ENCODE peak calls at places on chromosomes 11 and 22, in six cellular contexts. M, P, K, E, S and Y are unnamed samples.

GRCh38 chr11:65574963-65575567 is 788 bp upstream of the EHBP1L1 start:
- DNase-seq in K (no peak), P (no peak), S (no peak), M (peak), E (no peak), Y (peak)

GRCh38 chr11:61747389-61748285 is 4.8 kb upstream of the MYRF start:
- DNase-seq in K (peak), E (peak), P (peak), M (peak), S (peak), Y (peak)

GRCh38 chr22:43847376-43848289 is 14.7 kb downstream of the SULT4A1 start:
- DNase-seq in E (no peak), S (peak), P (peak), K (no peak), M (peak), Y (no peak)

GRCh38 chr22:22109693-22110466 is 127.3 kb upstream of the TOP3B start:
- DNase-seq in S (no peak), E (no peak), K (no peak), P (no peak), M (no peak), Y (no peak)

GRCh38 chr22:31343235-31344191 is 2.6 kb downstream of the PATZ1 start:
- DNase-seq in K (no peak), S (peak), M (no peak), P (peak), E (peak), Y (peak)

GRCh38 chr11:5007561-5007960 is 12.9 kb downstream of the OR51L1 start:
- DNase-seq in E (peak), K (no peak), S (no peak), M (no peak), P (no peak), Y (peak)

GRCh38 chr11:118437736-118438125 is 1.4 kb downstream of the KMT2A start:
- DNase-seq in K (no peak), M (peak), P (peak), E (peak), S (peak), Y (peak)

GRCh38 chr11:62104816-62105610 is 18.8 kb upstream of the INCENP start:
- DNase-seq in M (no peak), P (no peak), S (peak), E (no peak), K (no peak), Y (peak)

GRCh38 chr11:78319453-78319955 is 98.1 kb downstream of the GAB2 start:
- DNase-seq in S (no peak), K (no peak), M (peak), E (no peak), P (no peak), Y (no peak)

GRCh38 chr11:66317766-66318575 is 1.1 kb upstream of the CD248 start:
- DNase-seq in P (peak), E (peak), S (no peak), M (peak), K (no peak), Y (peak)

GRCh38 chr11:64561984-64562722 is 28.9 kb upstream of the SLC22A12 start:
- DNase-seq in P (no peak), K (no peak), S (no peak), E (no peak), M (no peak), Y (no peak)

GRCh38 chr11:34343153-34343552 is 14.7 kb downstream of the ABTB2 start:
- DNase-seq in P (no peak), E (no peak), S (no peak), M (no peak), K (no peak), Y (no peak)

GRCh38 chr22:36541831-36542391 is 12.9 kb upstream of the EIF3D start:
- DNase-seq in E (no peak), P (no peak), S (peak), K (no peak), M (no peak), Y (peak)

GRCh38 chr11:125375146-125375545 is 120.9 kb downstream of the FEZ1 start:
- DNase-seq in M (no peak), K (no peak), P (no peak), E (no peak), S (no peak), Y (no peak)

GRCh38 chr22:50293441-50294318 is 13.8 kb downstream of the PLXNB2 start:
- DNase-seq in S (no peak), E (peak), K (no peak), M (no peak), P (no peak), Y (no peak)

GRCh38 chr11:13761250-13761649 is 92.8 kb downstream of the FAR1 start:
- DNase-seq in E (no peak), S (no peak), K (no peak), P (no peak), M (no peak), Y (no peak)

GRCh38 chr11:27107548-27107947 is 66.9 kb downstream of the BBOX1 start:
- DNase-seq in K (no peak), E (no peak), M (no peak), S (no peak), P (no peak), Y (no peak)

GRCh38 chr11:46588915-46589314 is 4.9 kb downstream of the AMBRA1 start:
- DNase-seq in P (no peak), M (no peak), K (no peak), E (no peak), S (no peak), Y (peak)

GRCh38 chr11:34223021-34223813 is 117.8 kb downstream of the NAT10 start:
- DNase-seq in M (peak), S (peak), P (peak), K (no peak), E (peak), Y (no peak)

GRCh38 chr11:123351375-123351774 is 78.7 kb upstream of the GRAMD1B start:
- DNase-seq in K (no peak), P (no peak), E (no peak), S (no peak), M (no peak), Y (no peak)

GRCh38 chr11:112318193-112318592 is 57.5 kb upstream of the PLET1 start:
- DNase-seq in P (no peak), K (no peak), E (no peak), S (no peak), M (no peak), Y (peak)

GRCh38 chr11:17333799-17334586 is 17.6 kb upstream of the NCR3LG1 start:
- DNase-seq in M (no peak), S (no peak), P (no peak), E (no peak), K (no peak), Y (no peak)

GRCh38 chr11:107665016-107665415 is 46.8 kb downstream of the SLN start:
- DNase-seq in M (no peak), S (no peak), E (no peak), P (no peak), K (no peak), Y (no peak)

GRCh38 chr11:60864856-60865513 is 2.4 kb upstream of the ZP1 start:
- DNase-seq in E (no peak), K (no peak), S (no peak), P (peak), M (peak), Y (no peak)

GRCh38 chr22:28413612-28414011 is 266.0 kb downstream of the TTC28 start:
- DNase-seq in E (no peak), S (no peak), P (no peak), K (no peak), M (no peak), Y (no peak)

GRCh38 chr11:19984048-19984742 is 176.1 kb downstream of the DBX1 start:
- DNase-seq in E (no peak), P (no peak), M (peak), S (no peak), K (no peak), Y (no peak)

GRCh38 chr11:128405693-128406364 is 181.5 kb downstream of the ETS1 start:
- DNase-seq in E (no peak), P (no peak), K (no peak), M (no peak), S (no peak), Y (no peak)

GRCh38 chr22:43066844-43067385 is 22.3 kb downstream of the TTLL1 start:
- DNase-seq in K (no peak), M (no peak), E (no peak), P (no peak), S (peak), Y (no peak)

GRCh38 chr11:1828542-1828941 is 6.2 kb upstream of the SYT8 start:
- DNase-seq in P (peak), S (no peak), E (no peak), M (no peak), K (no peak), Y (no peak)

GRCh38 chr11:119026970-119027369 is 3.7 kb downstream of the SLC37A4 start:
- DNase-seq in K (no peak), M (no peak), P (no peak), S (no peak), E (no peak), Y (no peak)

DNA sequence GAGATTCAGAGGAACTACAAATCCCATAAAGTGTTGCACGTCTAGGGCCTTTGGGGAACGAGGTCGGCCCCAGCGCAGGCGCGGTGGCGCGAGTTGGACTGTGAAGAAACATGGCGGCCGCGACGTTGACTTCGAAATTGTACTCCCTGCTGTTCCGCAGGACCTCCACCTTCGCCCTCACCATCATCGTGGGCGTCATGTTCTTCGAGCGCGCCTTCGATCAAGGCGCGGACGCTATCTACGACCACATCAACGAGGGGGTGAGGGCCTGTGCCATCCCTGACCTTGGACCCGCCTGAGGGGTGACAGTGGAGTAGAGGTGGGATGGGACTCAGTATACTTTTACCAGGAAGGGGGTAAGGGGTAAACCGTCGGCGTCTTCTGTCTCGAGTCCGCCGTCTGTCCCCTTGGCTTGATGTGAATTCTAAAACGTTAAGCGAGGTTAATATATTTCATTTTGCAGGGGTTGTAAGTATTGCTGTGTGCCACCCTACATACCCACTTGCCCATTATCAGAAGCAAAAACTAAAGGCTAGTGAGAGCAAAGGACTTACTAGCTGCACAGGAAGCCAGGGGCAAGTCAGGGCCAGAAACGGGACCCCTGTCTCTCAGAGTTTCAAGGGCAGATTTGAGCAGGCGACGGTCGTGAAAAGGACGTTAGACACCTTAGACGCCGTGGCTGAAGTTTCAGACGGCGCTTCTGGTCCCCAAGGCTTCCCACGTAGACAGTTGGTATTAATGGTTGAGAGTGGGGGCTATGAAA is at the start of gene UQCR10:
- DNase-seq in P (peak), K (peak), S (peak), E (peak), M (peak), Y (peak)
- TF ChIP-seq POLR2A in P (no peak), K (peak), S (no peak), E (peak), M (peak), Y (peak)

GRCh38 chr11:31810779-31811647 is at the start of gene PAX6:
- DNase-seq in P (peak), K (no peak), M (peak), S (peak), E (peak), Y (peak)
- TF ChIP-seq POLR2A in P (no peak), K (no peak), M (no peak), S (no peak), E (no peak), Y (no peak)

GRCh38 chr22:41178425-41178975 is 26.6 kb upstream of the L3MBTL2 start:
- DNase-seq in P (peak), E (no peak), M (peak), K (no peak), S (peak), Y (no peak)

GRCh38 chr22:41180926-41181325 is 24.2 kb upstream of the L3MBTL2 start:
- DNase-seq in K (no peak), E (no peak), P (no peak), S (no peak), M (no peak), Y (no peak)

GRCh38 chr22:41184679-41185078 is 20.4 kb upstream of the L3MBTL2 start:
- DNase-seq in E (no peak), S (no peak), P (no peak), K (no peak), M (no peak), Y (no peak)

GRCh38 chr22:41177626-41178424 is 27.3 kb upstream of the L3MBTL2 start:
- DNase-seq in E (no peak), P (no peak), S (no peak), M (no peak), K (no peak), Y (no peak)

DNA sequence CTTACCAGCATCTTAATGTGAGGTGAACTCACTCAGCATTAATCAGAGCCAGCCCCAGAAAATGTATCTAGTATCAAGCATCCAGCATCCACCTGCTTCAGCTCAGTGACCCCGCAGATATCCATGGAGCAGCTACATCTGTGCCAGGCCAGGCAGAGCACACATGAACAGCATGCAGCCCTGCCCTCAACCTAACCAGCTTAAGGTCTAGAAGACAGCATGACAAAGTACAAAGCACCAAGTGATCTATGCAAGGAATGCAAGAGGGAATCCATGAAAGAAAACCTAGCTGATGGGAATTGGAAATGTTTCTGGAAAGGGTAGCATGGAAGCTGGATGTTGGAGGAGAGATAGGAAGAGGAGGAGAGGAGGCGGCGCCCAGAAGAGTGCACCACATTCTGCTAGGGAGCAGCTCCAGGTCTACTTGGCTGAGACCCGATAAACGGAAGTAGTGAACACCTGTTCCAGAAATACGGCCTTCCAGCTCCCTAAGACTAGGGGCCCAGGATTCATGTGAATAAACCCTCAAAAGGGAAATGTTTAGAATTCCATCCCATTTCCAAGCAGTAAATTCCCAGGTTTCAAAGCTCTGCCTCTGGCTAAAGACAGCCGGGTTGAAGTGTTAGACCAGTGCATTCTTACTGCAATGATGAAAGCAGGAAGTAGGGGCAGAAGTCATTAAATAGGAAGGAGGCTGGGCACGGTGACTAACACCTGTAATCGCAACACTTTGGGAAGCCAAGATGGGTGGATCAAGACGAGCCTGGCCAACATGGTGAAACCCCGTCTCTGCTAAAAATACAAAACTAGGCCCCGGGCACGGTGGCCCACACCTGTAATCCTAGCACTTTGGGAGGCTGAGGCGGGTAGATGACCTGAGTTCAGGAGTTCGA is 23.5 kb upstream of the L3MBTL2 start:
- DNase-seq in S (no peak), E (peak), M (no peak), K (no peak), P (peak), Y (no peak)
- TF ChIP-seq POLR2A in S (no peak), E (no peak), M (no peak), K (no peak), P (no peak), Y (no peak)

DNA sequence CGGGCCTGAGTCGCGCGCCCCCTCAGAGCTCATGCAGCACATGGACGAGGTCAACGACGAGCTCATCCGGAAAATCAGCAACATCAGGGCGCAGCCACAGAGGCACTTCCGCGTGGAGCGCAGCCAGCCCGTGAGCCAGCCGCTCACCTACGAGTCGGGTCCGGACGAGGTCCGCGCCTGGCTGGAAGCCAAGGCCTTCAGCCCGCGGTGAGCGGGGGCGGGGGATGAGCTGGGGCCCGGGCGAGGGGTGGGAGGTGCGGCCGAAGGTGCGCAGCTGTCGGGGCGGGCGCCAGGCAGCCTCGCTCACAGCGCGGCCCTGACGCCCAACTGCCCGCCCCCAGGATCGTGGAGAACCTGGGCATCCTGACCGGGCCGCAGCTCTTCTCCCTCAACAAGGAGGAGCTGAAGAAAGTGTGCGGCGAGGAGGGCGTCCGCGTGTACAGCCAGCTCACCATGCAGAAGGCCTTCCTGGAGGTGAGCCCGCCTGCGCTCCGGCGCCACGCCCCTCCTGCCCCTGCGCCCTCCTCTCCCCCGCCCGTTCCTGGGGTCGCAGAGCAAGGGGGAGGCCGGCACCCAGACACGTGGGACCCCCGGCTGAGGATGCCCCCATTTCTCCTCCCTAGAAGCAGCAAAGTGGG is 20.4 kb downstream of the EPS8L2 start:
- DNase-seq in M (peak), P (peak), K (no peak), S (peak), E (no peak), Y (peak)
- TF ChIP-seq POLR2A in M (no peak), P (no peak), K (no peak), S (no peak), E (no peak), Y (no peak)

GRCh38 chr11:130002846-130003716 is 446 bp upstream of the PRDM10 start:
- DNase-seq in S (peak), P (peak), E (peak), K (peak), M (peak), Y (peak)

GRCh38 chr11:130000552-130001176 is 2.0 kb downstream of the PRDM10 start:
- DNase-seq in E (peak), M (no peak), S (no peak), P (peak), K (no peak), Y (no peak)

GRCh38 chr11:130001491-130002351 is 914 bp downstream of the PRDM10 start:
- DNase-seq in P (peak), S (peak), K (peak), M (peak), E (peak), Y (peak)

GRCh38 chr11:130003717-130004001 is 1.0 kb upstream of the PRDM10 start:
- DNase-seq in P (no peak), M (no peak), S (no peak), E (no peak), K (no peak), Y (no peak)

DNA sequence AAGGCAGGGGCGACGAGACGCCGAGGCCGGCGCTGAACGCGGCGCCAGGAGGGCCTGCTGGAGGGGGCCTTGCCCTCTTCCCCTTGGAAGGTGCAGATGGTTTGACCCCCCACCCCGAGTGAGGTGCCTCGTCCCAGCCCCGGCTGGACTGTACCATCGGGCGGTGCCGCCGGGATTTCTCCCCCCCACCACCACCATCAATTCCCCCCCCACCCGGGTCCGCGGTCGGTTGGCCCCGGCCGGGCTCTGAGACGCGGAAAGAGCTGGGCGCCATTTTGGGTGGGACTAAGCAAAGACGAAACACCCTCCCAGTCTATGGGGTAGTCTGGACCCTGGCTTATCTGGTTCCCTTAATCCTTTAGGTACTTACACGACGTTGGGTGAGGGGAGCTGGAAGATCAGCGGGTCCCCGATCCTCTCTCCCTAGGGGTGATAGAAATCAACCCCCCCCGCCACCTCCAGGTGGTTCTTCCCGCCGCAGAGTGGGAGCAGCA is at the start of gene PRDM10:
- DNase-seq in S (peak), M (peak), P (peak), K (peak), E (peak), Y (peak)
- TF ChIP-seq POLR2A in S (peak), M (no peak), P (no peak), K (peak), E (peak), Y (no peak)

GRCh38 chr11:72631806-72632731 is 42.2 kb downstream of the PDE2A start:
- DNase-seq in E (no peak), K (no peak), M (peak), S (peak), P (no peak), Y (no peak)
- TF ChIP-seq POLR2A in E (no peak), K (no peak), M (no peak), S (no peak), P (no peak), Y (no peak)

GRCh38 chr11:120324932-120325810 is at the start of gene TLCD5:
- DNase-seq in M (peak), P (peak), E (no peak), S (peak), K (peak), Y (no peak)
- TF ChIP-seq POLR2A in M (no peak), P (no peak), E (no peak), S (peak), K (no peak), Y (no peak)

DNA sequence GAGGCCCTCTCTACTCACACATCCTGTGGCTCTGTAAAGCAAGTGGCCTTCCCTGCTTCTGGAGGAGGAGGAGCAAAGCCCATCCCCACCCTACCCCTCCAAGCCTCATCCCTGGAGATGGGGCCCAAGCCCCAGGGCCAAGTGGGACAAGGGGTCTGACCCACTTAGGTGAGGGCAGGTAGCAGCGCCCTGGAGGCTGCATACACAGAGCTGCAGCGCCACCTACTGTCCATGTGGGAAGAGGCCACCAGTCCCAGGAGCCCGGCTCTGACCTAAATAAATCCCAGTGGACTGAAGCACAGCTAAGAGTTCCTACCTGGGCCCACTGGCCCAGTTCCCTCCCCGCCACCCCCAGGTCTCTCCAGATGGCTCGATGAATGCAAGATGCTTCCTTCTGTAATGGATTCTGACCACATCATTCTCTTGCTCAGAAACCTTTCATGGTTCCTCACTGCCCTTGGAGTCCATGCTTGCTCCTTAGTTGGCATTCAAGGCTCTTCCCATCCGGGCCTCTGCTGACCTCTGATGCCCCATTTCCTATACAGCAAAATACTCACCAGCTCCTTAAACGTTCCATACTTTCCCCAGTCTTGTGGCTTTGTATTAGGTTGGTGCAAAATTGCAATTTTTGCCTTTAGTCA is 62.1 kb downstream of the THAP12 start:
- DNase-seq in P (peak), K (peak), E (peak), S (peak), M (peak), Y (peak)
- TF ChIP-seq POLR2A in P (no peak), K (no peak), E (no peak), S (no peak), M (no peak), Y (no peak)